ENCODE peak calls at places on chromosomes 1 and 21, in nine cellular contexts. O is T1000; U is stimulated activated naive CD8-positive, alpha-beta T cell treated with anti-CD3 and anti-CD28 coated beads, Interleukin-15, Interleukin-2, amounts not matched to agents 100 U/mL and 50 U/mL, for 24 hours; Z is PC-3; Q is HuH-7.5; W is ureter; P is CD4-positive, alpha-beta memory T cell; M is GM12865; C is esophagus muscularis mucosa. J is an unnamed sample.

GRCh38 chr1:39732730-39733129 is 6.0 kb upstream of the PPIE start:
- DNase-seq in O (no peak), U (no peak), C (no peak), P (no peak), Z (no peak), Q (no peak), M (no peak), W (no peak), J (no peak)

GRCh38 chr1:225710804-225711203 is 57.9 kb upstream of the ENAH start:
- DNase-seq in O (peak), M (no peak), Q (no peak), P (no peak), C (no peak), Z (peak), W (no peak), U (no peak), J (no peak)

GRCh38 chr1:171343727-171344472 is 29.9 kb downstream of the FMO4 start:
- DNase-seq in O (no peak), Z (no peak), U (no peak), M (no peak), P (no peak), Q (no peak), C (no peak), W (no peak), J (no peak)

GRCh38 chr1:4303303-4303702 is 351.1 kb upstream of the AJAP1 start:
- DNase-seq in C (no peak), W (no peak), Q (no peak), O (no peak), Z (no peak), P (no peak), M (no peak), U (no peak), J (no peak)

GRCh38 chr1:26772687-26773086 is 15.1 kb upstream of the PIGV start:
- DNase-seq in M (no peak), P (no peak), W (no peak), C (no peak), Q (no peak), Z (peak), O (peak), U (no peak), J (no peak)

GRCh38 chr1:229064320-229064908 is 206.5 kb upstream of the RAB4A start:
- DNase-seq in W (no peak), O (no peak), C (no peak), P (no peak), Z (peak), U (no peak), Q (no peak), M (no peak), J (no peak)

GRCh38 chr1:187788686-187789085 is 959.9 kb downstream of the PLA2G4A start:
- DNase-seq in P (no peak), W (no peak), Q (no peak), C (no peak), U (no peak), Z (no peak), O (no peak), M (no peak), J (no peak)

GRCh38 chr1:245094092-245094491 is 60.7 kb upstream of the KIF26B start:
- DNase-seq in C (no peak), M (no peak), P (no peak), Q (no peak), U (no peak), O (no peak), W (no peak), Z (no peak), J (no peak)

GRCh38 chr1:91693542-91693941 is 192.4 kb downstream of the TGFBR3 start:
- DNase-seq in Q (no peak), O (no peak), U (no peak), Z (no peak), W (no peak), M (no peak), C (no peak), P (no peak), J (no peak)

GRCh38 chr1:108691886-108692723 is at the start of gene PRPF38B:
- DNase-seq in C (peak), Q (peak), U (peak), P (peak), M (peak), O (peak), W (peak), Z (peak), J (peak)

GRCh38 chr1:22812092-22812880 is 101.6 kb downstream of the EPHB2 start:
- DNase-seq in U (no peak), P (no peak), W (no peak), Z (no peak), M (no peak), C (no peak), O (no peak), Q (no peak), J (no peak)

GRCh38 chr1:94884101-94884875 is 42.6 kb downstream of the CNN3 start:
- DNase-seq in Z (peak), M (no peak), P (no peak), Q (no peak), C (no peak), W (no peak), U (no peak), O (no peak), J (no peak)

GRCh38 chr1:193270996-193271395 is 84.6 kb upstream of the B3GALT2 start:
- DNase-seq in Q (no peak), Z (no peak), U (no peak), C (no peak), O (no peak), M (peak), P (no peak), W (no peak), J (no peak)

GRCh38 chr21:42554251-42554937 is 40.7 kb downstream of the SLC37A1 start:
- DNase-seq in P (no peak), W (no peak), M (no peak), Q (no peak), U (no peak), O (no peak), C (no peak), Z (no peak), J (no peak)

GRCh38 chr1:180585994-180586359 is 27.2 kb downstream of the OVAAL start:
- DNase-seq in U (no peak), O (no peak), P (no peak), Z (no peak), M (no peak), Q (no peak), C (no peak), W (no peak), J (no peak)

GRCh38 chr1:11053758-11054137 is 6.1 kb downstream of the SRM start:
- DNase-seq in P (no peak), M (peak), Z (no peak), W (no peak), C (no peak), U (no peak), O (no peak), Q (no peak), J (no peak)

GRCh38 chr1:45512641-45513054 is 9.0 kb downstream of the PRDX1 start:
- DNase-seq in M (peak), Q (no peak), O (peak), W (no peak), Z (peak), C (no peak), U (peak), P (peak), J (peak)

GRCh38 chr1:40919475-40920011 is 57.4 kb upstream of the CITED4 start:
- DNase-seq in P (no peak), W (no peak), C (no peak), U (no peak), M (no peak), O (no peak), Q (peak), Z (peak), J (no peak)

GRCh38 chr1:246875041-246876026 is 56.4 kb downstream of the AHCTF1 start:
- DNase-seq in C (no peak), Z (peak), O (peak), Q (no peak), U (no peak), W (no peak), M (peak), P (no peak), J (no peak)

GRCh38 chr1:205191617-205192016 is 19.9 kb downstream of the DSTYK start:
- DNase-seq in P (no peak), U (no peak), O (no peak), W (no peak), Z (no peak), C (no peak), Q (no peak), M (no peak), J (no peak)

GRCh38 chr1:240107058-240107684 is 15.5 kb downstream of the FMN2 start:
- DNase-seq in U (no peak), Z (peak), Q (no peak), C (no peak), W (no peak), M (no peak), O (peak), P (no peak), J (no peak)

GRCh38 chr1:37723072-37723389 is 30.7 kb downstream of the CDCA8 start:
- DNase-seq in W (no peak), P (no peak), C (no peak), Z (no peak), M (no peak), Q (no peak), U (no peak), O (no peak), J (no peak)

GRCh38 chr1:93338426-93338825 is 7.3 kb upstream of the DR1 start:
- DNase-seq in O (peak), C (no peak), U (no peak), M (no peak), Q (no peak), P (no peak), Z (peak), W (no peak), J (no peak)

GRCh38 chr1:220999872-221000863 is 120.9 kb downstream of the HLX start:
- DNase-seq in P (no peak), C (no peak), W (no peak), Z (no peak), U (no peak), M (no peak), O (no peak), Q (no peak), J (no peak)

GRCh38 chr1:201538618-201539551 is at the start of gene NAV1:
- DNase-seq in C (no peak), P (no peak), M (no peak), Q (peak), Z (peak), U (peak), W (peak), O (peak), J (no peak)

GRCh38 chr21:28636988-28637691 is 355.5 kb downstream of the LTN1 start:
- DNase-seq in C (no peak), M (no peak), U (peak), Z (peak), Q (no peak), W (no peak), P (no peak), O (peak), J (no peak)

GRCh38 chr1:85264150-85264549 is 4.7 kb upstream of the C1orf52 start:
- DNase-seq in U (no peak), C (no peak), O (no peak), Q (no peak), P (no peak), W (no peak), Z (peak), M (no peak), J (no peak)

GRCh38 chr1:72570815-72571214 is 288.5 kb upstream of the NEGR1 start:
- DNase-seq in M (no peak), U (no peak), Z (no peak), Q (no peak), C (no peak), O (no peak), P (no peak), W (no peak), J (no peak)

GRCh38 chr1:170071378-170071777 is 3.1 kb downstream of the KIFAP3 start:
- DNase-seq in Z (no peak), P (no peak), Q (no peak), W (no peak), C (no peak), M (peak), O (no peak), U (no peak), J (no peak)

GRCh38 chr1:211703812-211704566 is 28.6 kb upstream of the NEK2 start:
- DNase-seq in W (no peak), O (no peak), C (no peak), Z (peak), P (no peak), M (no peak), U (no peak), Q (no peak), J (no peak)

GRCh38 chr21:15277498-15277897 is 212.7 kb upstream of the NRIP1 start:
- DNase-seq in Z (no peak), W (no peak), P (no peak), M (no peak), O (no peak), U (no peak), Q (no peak), C (no peak), J (no peak)

GRCh38 chr1:245031041-245031440 is 123.7 kb upstream of the KIF26B start:
- DNase-seq in U (no peak), C (no peak), W (no peak), Q (no peak), P (no peak), M (no peak), O (no peak), Z (no peak), J (no peak)

GRCh38 chr1:233940908-233941307 is 36.4 kb downstream of the SLC35F3 start:
- DNase-seq in C (no peak), W (no peak), Q (no peak), P (no peak), M (no peak), U (no peak), Z (no peak), O (no peak), J (no peak)

GRCh38 chr1:218717611-218718010 is 372.5 kb downstream of the TGFB2 start:
- DNase-seq in W (no peak), P (no peak), U (no peak), C (no peak), Q (no peak), Z (no peak), M (no peak), O (no peak), J (no peak)

GRCh38 chr1:86972262-86972661 is 57.8 kb downstream of the HS2ST1 start:
- DNase-seq in U (no peak), Z (no peak), Q (no peak), M (no peak), W (no peak), P (no peak), C (no peak), O (no peak), J (no peak)

GRCh38 chr1:160489513-160490261 is 33.4 kb downstream of the SLAMF6 start:
- DNase-seq in C (no peak), U (no peak), M (no peak), W (no peak), Z (no peak), Q (no peak), P (no peak), O (no peak), J (no peak)

GRCh38 chr1:48469616-48470500 is 2.1 kb downstream of the SPATA6 start:
- DNase-seq in O (no peak), P (no peak), C (no peak), W (peak), Z (peak), Q (no peak), U (no peak), M (no peak), J (no peak)

GRCh38 chr1:93640656-93641440 is 40.8 kb downstream of the BCAR3 start:
- DNase-seq in W (no peak), M (no peak), U (no peak), P (no peak), C (no peak), Q (no peak), Z (no peak), O (no peak), J (no peak)

GRCh38 chr1:111988743-111989453 is 570 bp downstream of the KCND3 start:
- DNase-seq in C (no peak), W (peak), O (no peak), Q (peak), P (no peak), Z (no peak), U (peak), M (no peak), J (no peak)